ENCODE peak calls at places on chromosomes 7 and 10, in four cellular contexts. One of them, this sample, is unnamed.

GRCh38 chr7:105705427-105705826 is 124.1 kb upstream of the EFCAB10 start:
- DNase-seq in K562: no peak
- DNase-seq in H1: no peak
- DNase-seq in GM12878: no peak
- DNase-seq in this sample: no peak

GRCh38 chr7:2355079-2356008 is 717 bp downstream of the EIF3B start:
- DNase-seq in K562: peak; percentile 51
- DNase-seq in H1: no peak
- DNase-seq in GM12878: no peak
- DNase-seq in this sample: peak; percentile 22

GRCh38 chr10:124224331-124225028 is 131.1 kb upstream of the CHST15 start:
- DNase-seq in K562: no peak
- DNase-seq in H1: no peak
- DNase-seq in GM12878: no peak
- DNase-seq in this sample: no peak

GRCh38 chr10:51503378-51503777 is 196.0 kb downstream of the CSTF2T start:
- DNase-seq in K562: no peak
- DNase-seq in H1: no peak
- DNase-seq in GM12878: no peak
- DNase-seq in this sample: no peak

GRCh38 chr7:74585844-74586243 is 71.7 kb upstream of the GTF2I start:
- DNase-seq in K562: no peak
- DNase-seq in H1: no peak
- DNase-seq in GM12878: no peak
- DNase-seq in this sample: no peak

GRCh38 chr7:124246262-124246863 is 213.5 kb upstream of the TMEM229A start:
- DNase-seq in K562: no peak
- DNase-seq in H1: no peak
- DNase-seq in GM12878: no peak
- DNase-seq in this sample: no peak

GRCh38 chr10:100939763-100940344 is 27.1 kb downstream of the SLF2 start:
- DNase-seq in K562: no peak
- DNase-seq in H1: no peak
- DNase-seq in GM12878: no peak
- DNase-seq in this sample: no peak

GRCh38 chr7:34160261-34160752 is 255.0 kb downstream of the BMPER start:
- DNase-seq in K562: no peak
- DNase-seq in H1: no peak
- DNase-seq in GM12878: no peak
- DNase-seq in this sample: no peak

GRCh38 chr7:27546610-27547009 is 116.1 kb downstream of the HIBADH start:
- DNase-seq in K562: no peak
- DNase-seq in H1: no peak
- DNase-seq in GM12878: no peak
- DNase-seq in this sample: no peak

GRCh38 chr10:91519899-91520514 is 109.9 kb downstream of the HECTD2 start:
- DNase-seq in K562: no peak
- DNase-seq in H1: no peak
- DNase-seq in GM12878: no peak
- DNase-seq in this sample: no peak

GRCh38 chr7:41148521-41148951 is 554.4 kb downstream of the INHBA start:
- DNase-seq in K562: no peak
- DNase-seq in H1: no peak
- DNase-seq in GM12878: no peak
- DNase-seq in this sample: no peak

GRCh38 chr10:64555609-64556008 is 1034.4 kb downstream of the REEP3 start:
- DNase-seq in K562: no peak
- DNase-seq in H1: no peak
- DNase-seq in GM12878: no peak
- DNase-seq in this sample: no peak

GRCh38 chr10:35079763-35080162 is 10.4 kb downstream of the CUL2 start:
- DNase-seq in K562: no peak
- DNase-seq in H1: no peak
- DNase-seq in GM12878: no peak
- DNase-seq in this sample: peak; percentile 42

GRCh38 chr7:33261585-33261984 is 132.2 kb downstream of the BBS9 start:
- DNase-seq in K562: no peak
- DNase-seq in H1: no peak
- DNase-seq in GM12878: peak; percentile 5
- DNase-seq in this sample: no peak

GRCh38 chr7:77912293-77912692 is 113.7 kb downstream of the PHTF2 start:
- DNase-seq in K562: no peak
- DNase-seq in H1: no peak
- DNase-seq in GM12878: no peak
- DNase-seq in this sample: no peak

GRCh38 chr7:77923419-77923818 is 124.8 kb downstream of the PHTF2 start:
- DNase-seq in K562: no peak
- DNase-seq in H1: no peak
- DNase-seq in GM12878: no peak
- DNase-seq in this sample: no peak

GRCh38 chr7:77913977-77914607 is 115.5 kb downstream of the PHTF2 start:
- DNase-seq in K562: peak; percentile 81
- DNase-seq in H1: no peak
- DNase-seq in GM12878: no peak
- DNase-seq in this sample: no peak

DNA sequence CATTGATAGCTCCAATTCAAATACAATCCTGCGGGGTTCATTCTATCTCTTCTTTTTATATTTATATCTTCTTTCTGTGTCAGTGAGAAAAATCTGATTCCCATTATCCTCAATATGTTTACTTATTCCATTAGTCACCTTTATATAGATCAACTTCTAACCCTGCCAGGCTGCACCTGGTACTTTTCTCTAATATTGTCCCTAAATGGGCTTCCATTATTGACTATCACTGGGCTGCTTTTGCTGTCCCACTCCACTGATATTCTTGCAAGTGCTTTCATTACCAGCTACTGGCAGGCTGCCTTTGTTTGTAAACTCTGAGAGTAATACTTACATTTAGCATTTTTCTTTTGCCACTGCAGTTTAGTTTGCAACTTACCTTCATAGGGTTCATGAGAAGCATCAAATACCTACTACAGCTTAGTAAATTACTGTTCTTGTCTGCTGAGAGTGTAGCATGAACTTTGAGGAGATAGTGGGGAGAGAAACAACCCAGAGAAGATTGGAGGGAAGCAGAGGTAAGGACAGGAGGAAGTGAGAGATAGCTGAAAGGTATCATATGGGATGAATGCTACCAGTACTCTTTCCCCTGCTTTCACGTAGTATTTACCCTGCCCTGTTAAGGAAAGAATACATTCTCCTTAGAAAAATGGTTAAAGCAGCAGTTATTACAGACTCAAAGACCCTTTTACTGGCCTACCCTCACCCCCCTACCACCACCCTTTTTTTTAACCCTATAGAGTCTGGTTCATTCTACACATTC is 119.1 kb downstream of the PHTF2 start:
- DNase-seq in K562: no peak
- DNase-seq in H1: no peak
- DNase-seq in GM12878: no peak
- DNase-seq in this sample: no peak
- TF ChIP-seq CHD2 in K562: no peak
- TF ChIP-seq CHD2 in H1: no peak
- TF ChIP-seq CHD2 in GM12878: no peak
- TF ChIP-seq CHD2 in this sample: no peak

DNA sequence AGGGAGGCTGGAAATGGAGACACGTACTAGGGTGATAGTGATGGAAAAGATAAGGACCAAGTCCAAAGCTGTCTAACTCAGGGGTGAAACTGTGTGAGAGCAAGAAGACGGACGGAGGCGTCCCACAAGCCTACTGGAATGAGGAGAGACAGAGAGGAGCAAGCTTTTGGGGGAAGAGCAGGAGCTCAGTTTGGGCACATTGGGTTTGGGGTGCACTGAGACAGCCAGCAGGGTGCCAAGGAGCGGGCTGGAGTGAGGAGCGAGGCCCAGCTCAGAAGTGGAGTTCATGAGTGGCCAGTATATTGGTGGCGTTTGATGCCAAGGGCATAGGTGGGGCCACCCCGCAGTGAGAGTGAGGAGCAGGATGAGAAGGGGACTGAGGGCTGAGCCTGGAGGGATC is 22.6 kb downstream of the GHRHR start:
- DNase-seq in K562: no peak
- DNase-seq in H1: no peak
- DNase-seq in GM12878: no peak
- DNase-seq in this sample: no peak
- TF ChIP-seq CHD2 in K562: no peak
- TF ChIP-seq CHD2 in H1: no peak
- TF ChIP-seq CHD2 in GM12878: no peak
- TF ChIP-seq CHD2 in this sample: no peak

DNA sequence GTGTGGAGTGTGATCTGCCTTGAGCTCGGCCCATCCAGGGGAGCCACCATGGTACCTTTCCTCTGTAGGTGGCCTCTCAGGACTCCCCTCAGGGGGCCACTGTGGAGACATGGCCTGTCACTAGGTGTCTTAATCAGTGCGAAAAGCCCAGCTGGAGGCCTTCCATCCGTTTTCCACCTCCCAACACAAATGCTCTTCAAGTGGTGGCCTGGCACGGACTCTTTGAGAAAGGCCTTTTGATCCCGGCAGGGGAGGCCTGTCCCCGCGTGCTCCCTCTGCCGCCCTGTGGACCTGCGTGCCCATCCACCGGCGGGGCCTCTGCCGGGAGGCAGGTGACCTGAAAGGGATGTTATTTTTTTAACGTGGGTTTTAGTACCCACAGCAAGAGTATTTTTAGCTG is 149.5 kb downstream of the RGS10 start:
- DNase-seq in K562: no peak
- DNase-seq in H1: no peak
- DNase-seq in GM12878: no peak
- DNase-seq in this sample: no peak
- TF ChIP-seq CHD2 in K562: no peak
- TF ChIP-seq CHD2 in H1: no peak
- TF ChIP-seq CHD2 in GM12878: no peak
- TF ChIP-seq CHD2 in this sample: no peak

GRCh38 chr10:132855889-132856288 is 69.9 kb upstream of the NKX6-2 start:
- DNase-seq in K562: no peak
- DNase-seq in H1: no peak
- DNase-seq in GM12878: no peak
- DNase-seq in this sample: no peak
- TF ChIP-seq CHD2 in K562: no peak
- TF ChIP-seq CHD2 in H1: no peak
- TF ChIP-seq CHD2 in GM12878: no peak
- TF ChIP-seq CHD2 in this sample: no peak

DNA sequence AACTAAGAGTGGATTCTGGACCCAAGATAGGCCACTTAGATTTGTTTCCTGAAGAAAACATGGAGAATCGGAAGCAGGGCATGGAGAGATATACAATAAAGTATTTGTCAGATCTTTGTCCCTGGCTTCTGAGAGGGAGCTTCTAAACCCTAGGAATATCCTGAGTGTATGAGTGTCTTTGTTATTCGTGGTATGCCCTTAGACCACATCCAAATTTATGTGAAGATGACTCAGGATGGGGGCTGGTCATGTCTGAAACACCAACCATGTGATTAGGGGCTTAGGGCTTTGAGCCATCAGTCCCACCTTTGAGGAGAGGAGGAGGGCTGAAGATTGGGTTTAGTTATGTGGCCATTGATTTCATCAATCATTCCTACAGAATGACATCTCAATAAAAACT is 69.7 kb upstream of the PLPP4 start:
- DNase-seq in K562: no peak
- DNase-seq in H1: no peak
- DNase-seq in GM12878: no peak
- DNase-seq in this sample: no peak
- TF ChIP-seq CHD2 in K562: no peak
- TF ChIP-seq CHD2 in H1: no peak
- TF ChIP-seq CHD2 in GM12878: no peak
- TF ChIP-seq CHD2 in this sample: no peak

GRCh38 chr7:130829415-130829814 is 95.4 kb upstream of the KLF14 start:
- DNase-seq in K562: no peak
- DNase-seq in H1: no peak
- DNase-seq in GM12878: no peak
- DNase-seq in this sample: no peak

GRCh38 chr7:130831322-130831721 is 97.3 kb upstream of the KLF14 start:
- DNase-seq in K562: no peak
- DNase-seq in H1: no peak
- DNase-seq in GM12878: no peak
- DNase-seq in this sample: no peak

DNA sequence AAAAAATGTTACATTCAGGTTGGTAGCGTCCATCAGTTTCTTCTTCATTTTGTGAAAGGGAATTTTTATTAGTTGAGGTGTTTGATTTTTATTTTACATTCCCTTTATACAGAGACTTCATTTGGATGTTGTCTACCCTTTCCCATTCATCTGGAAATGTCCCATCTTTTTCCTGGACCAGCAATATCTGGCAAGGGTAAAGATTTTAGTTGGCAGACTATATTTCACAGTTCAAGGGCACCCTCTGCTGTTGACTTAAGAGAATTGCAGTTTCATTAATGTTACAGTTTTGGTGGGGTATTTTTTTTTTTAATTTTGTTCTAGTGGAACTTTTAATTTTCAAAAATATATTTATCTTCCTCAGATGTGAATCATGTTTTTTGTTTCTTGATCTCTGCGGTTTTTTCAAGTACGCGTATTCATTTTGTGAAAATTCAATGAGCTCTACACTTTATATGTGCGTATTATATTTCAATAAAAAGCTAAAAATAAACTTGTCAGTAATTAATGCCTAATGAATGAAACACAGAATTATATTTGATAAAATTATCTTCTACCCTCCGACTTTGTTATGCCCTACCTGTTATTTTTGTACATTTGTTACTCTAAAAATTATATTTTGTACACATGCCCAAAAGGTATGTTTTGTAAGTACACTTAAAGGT is 97.9 kb upstream of the KLF14 start:
- DNase-seq in K562: peak; percentile 65
- DNase-seq in H1: no peak
- DNase-seq in GM12878: no peak
- DNase-seq in this sample: peak; percentile 31
- TF ChIP-seq CHD2 in K562: no peak
- TF ChIP-seq CHD2 in H1: no peak
- TF ChIP-seq CHD2 in GM12878: no peak
- TF ChIP-seq CHD2 in this sample: no peak

DNA sequence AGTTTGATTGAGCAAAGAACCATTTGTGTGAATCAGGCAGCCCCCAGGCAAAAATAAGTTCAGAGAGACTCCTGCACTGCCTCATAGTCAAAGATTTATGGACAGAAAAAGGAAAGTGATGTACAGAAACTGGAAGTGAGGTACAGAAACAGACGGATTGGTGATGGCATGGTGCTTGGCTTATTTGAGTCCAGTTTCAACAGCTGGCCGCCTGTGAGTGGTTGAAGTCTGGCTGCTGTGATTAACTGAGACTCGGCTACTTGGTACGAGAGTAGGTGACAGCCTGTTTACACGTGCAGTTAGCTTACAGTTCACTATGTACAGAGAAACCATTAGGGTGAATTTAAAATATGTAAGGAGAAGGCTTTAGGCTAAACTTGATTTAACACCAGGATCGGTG is 4.9 kb upstream of the MSMB start:
- DNase-seq in K562: no peak
- DNase-seq in H1: no peak
- DNase-seq in GM12878: no peak
- DNase-seq in this sample: no peak
- TF ChIP-seq CHD2 in K562: no peak
- TF ChIP-seq CHD2 in H1: no peak
- TF ChIP-seq CHD2 in GM12878: no peak
- TF ChIP-seq CHD2 in this sample: no peak

GRCh38 chr10:119715628-119716505 is 10.0 kb upstream of the INPP5F start:
- DNase-seq in K562: no peak
- DNase-seq in H1: no peak
- DNase-seq in GM12878: no peak
- DNase-seq in this sample: no peak

GRCh38 chr10:119713744-119714483 is 11.9 kb upstream of the INPP5F start:
- DNase-seq in K562: no peak
- DNase-seq in H1: no peak
- DNase-seq in GM12878: no peak
- DNase-seq in this sample: no peak

GRCh38 chr10:119714484-119714816 is 11.4 kb upstream of the INPP5F start:
- DNase-seq in K562: no peak
- DNase-seq in H1: no peak
- DNase-seq in GM12878: no peak
- DNase-seq in this sample: no peak
- TF ChIP-seq CHD2 in K562: no peak
- TF ChIP-seq CHD2 in H1: no peak
- TF ChIP-seq CHD2 in GM12878: no peak
- TF ChIP-seq CHD2 in this sample: no peak